ENCODE peak calls at places on chromosome 16, in six cellular contexts. A, I, R, V, L and Z are unnamed samples.

GRCh38 chr16:75908718-75909117 is 182.4 kb upstream of the CPHXL start:
- DNase-seq in L (no peak), V (no peak), R (no peak), A (no peak), I (no peak), Z (no peak)

GRCh38 chr16:72264776-72265175 is 92.8 kb upstream of the PMFBP1 start:
- DNase-seq in R (no peak), V (no peak), A (no peak), I (no peak), L (no peak), Z (no peak)

GRCh38 chr16:73010150-73010676 is 37.7 kb downstream of the ZFHX3 start:
- DNase-seq in L (no peak), V (no peak), I (no peak), R (no peak), A (no peak), Z (no peak)

GRCh38 chr16:15415411-15416070 is 18.8 kb upstream of the BMERB1 start:
- DNase-seq in V (peak; percentile 81), R (no peak), I (no peak), A (peak; percentile 61), L (no peak), Z (no peak)

GRCh38 chr16:10405386-10405939 is 19.6 kb downstream of the ATF7IP2 start:
- DNase-seq in I (no peak), V (no peak), L (no peak), R (no peak), A (peak; percentile 88), Z (no peak)

GRCh38 chr16:72889616-72890235 is 158.2 kb downstream of the ZFHX3 start:
- DNase-seq in V (no peak), A (no peak), I (no peak), L (no peak), R (no peak), Z (no peak)

GRCh38 chr16:27281285-27281684 is 12.7 kb upstream of the NSMCE1 start:
- DNase-seq in I (no peak), L (no peak), R (no peak), V (no peak), A (no peak), Z (no peak)

GRCh38 chr16:17104654-17105053 is 366.1 kb downstream of the XYLT1 start:
- DNase-seq in V (no peak), R (no peak), A (no peak), I (no peak), L (no peak), Z (no peak)

GRCh38 chr16:88628512-88628974 is 9.8 kb upstream of the IL17C start:
- DNase-seq in L (no peak), A (no peak), V (no peak), I (no peak), R (no peak), Z (no peak)

GRCh38 chr16:65038125-65038524 is 83.7 kb downstream of the CDH11 start:
- DNase-seq in V (no peak), A (no peak), I (no peak), L (no peak), R (no peak), Z (no peak)

GRCh38 chr16:74896389-74897370 is 88.2 kb downstream of the WDR59 start:
- DNase-seq in L (no peak), A (peak; percentile 63), V (peak; percentile 64), R (no peak), I (no peak), Z (peak; percentile 76)

GRCh38 chr16:87803385-87803784 is 37.6 kb upstream of the KLHDC4 start:
- DNase-seq in L (no peak), V (no peak), A (no peak), R (no peak), I (no peak), Z (no peak)

GRCh38 chr16:72635104-72635503 is 412.8 kb downstream of the ZFHX3 start:
- DNase-seq in R (no peak), L (no peak), A (no peak), I (no peak), V (no peak), Z (no peak)

GRCh38 chr16:5502467-5502869 is 404.9 kb upstream of the EEF2KMT start:
- DNase-seq in R (no peak), A (no peak), V (no peak), I (no peak), L (no peak), Z (no peak)

GRCh38 chr16:26247063-26247462 is 555.3 kb downstream of the HS3ST4 start:
- DNase-seq in L (no peak), A (no peak), V (no peak), R (no peak), I (no peak), Z (no peak)

GRCh38 chr16:89185062-89185751 is 13.7 kb downstream of the CDH15 start:
- DNase-seq in R (no peak), I (no peak), V (no peak), L (peak; percentile 77), A (no peak), Z (no peak)

GRCh38 chr16:48447428-48447827 is 62.2 kb upstream of the SIAH1 start:
- DNase-seq in R (no peak), A (no peak), L (no peak), I (no peak), V (no peak), Z (no peak)

GRCh38 chr16:87554754-87555427 is 47.4 kb upstream of the JPH3 start:
- DNase-seq in A (no peak), L (no peak), I (no peak), R (no peak), V (no peak), Z (no peak)

GRCh38 chr16:50530277-50531236 is 17.6 kb upstream of the NKD1 start:
- DNase-seq in I (no peak), A (no peak), V (peak; percentile 82), R (no peak), L (peak; percentile 84), Z (peak; percentile 81)

GRCh38 chr16:265002-265529 is 10.7 kb downstream of the RGS11 start:
- DNase-seq in A (no peak), L (peak; percentile 64), I (no peak), V (no peak), R (no peak), Z (no peak)

DNA sequence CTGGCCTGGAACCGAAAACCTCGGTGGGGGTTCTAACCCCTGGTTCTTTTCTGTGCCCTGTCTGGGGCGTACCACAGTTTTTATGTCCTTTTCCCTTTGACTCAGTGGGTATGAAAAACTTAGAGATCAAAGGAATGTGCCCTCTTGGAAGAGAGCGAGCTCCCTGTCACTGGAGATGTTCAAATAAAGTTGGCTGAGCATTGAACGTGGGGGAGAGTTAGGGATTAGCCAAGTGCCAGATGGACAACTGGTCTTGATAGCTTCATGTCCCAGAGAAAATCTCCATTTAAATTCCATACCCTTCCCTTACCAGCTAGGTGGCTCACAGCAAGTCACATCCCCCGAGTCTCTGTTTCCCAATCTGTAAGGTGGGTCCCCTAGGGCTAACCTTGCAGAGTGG is 9.5 kb downstream of the ADGRG1 start:
- DNase-seq in L (no peak), I (no peak), A (no peak), V (no peak), R (no peak), Z (no peak)
- H3K27ac ChIP-seq in L (peak overlapping the region; percentile 67), I (no peak overlapping the region), A (no peak overlapping the region), V (no peak overlapping the region), R (peak overlapping the region; percentile 75), Z (no peak overlapping the region)

GRCh38 chr16:1964046-1964505 is 550 bp downstream of the RPS2 start:
- DNase-seq in I (peak; percentile 60), L (peak; percentile 76), A (peak; percentile 15), V (no peak), R (no peak), Z (no peak)
- TF ChIP-seq CTCF in I (no peak), L (no peak), A (no peak), V (peak; percentile 34), R (no peak), Z (no peak)

DNA sequence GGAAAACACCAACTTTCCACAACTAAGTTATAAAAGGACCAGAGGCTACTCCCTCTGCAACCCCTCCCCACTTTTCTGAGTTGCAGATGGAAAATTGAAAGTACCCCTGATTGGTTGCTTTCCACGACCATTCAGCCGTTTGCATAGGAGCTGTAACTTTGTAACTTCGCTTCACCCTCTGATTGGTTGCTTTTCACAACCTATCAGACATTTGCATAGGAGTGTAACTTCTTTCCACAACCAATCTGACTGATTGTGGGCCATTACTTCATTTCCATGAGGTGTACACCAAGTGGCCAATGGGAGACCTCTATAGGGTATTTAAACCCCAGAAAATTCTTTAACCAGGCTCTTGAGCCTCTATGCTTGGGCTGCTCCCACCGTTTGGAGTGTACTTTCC is 644.1 kb downstream of the WWOX start:
- DNase-seq in R (no peak), V (no peak), I (no peak), A (no peak), L (no peak), Z (no peak)
- H3K27ac ChIP-seq in R (peak overlapping the region; percentile 63), V (no peak overlapping the region), I (no peak overlapping the region), A (no peak overlapping the region), L (no peak overlapping the region), Z (no peak overlapping the region)

DNA sequence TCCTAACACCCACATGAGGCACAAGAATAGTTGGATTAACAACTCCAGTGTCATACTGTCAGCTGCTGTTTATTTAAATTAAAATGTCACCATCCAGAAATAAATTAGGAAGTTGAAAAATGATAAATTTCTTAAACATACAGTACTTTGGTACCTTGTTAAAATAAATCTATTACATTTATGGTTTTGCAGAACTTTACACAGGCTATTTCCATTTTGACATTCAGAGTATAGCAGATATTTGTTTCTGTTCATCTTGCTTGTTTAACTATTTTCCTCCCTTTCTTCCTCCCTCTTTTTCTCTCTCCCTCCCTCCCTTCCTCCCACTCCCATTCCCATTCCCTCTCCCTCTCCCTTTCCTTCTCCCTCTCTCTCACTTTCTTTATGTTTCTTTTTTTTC is 310.1 kb downstream of the CDH8 start:
- DNase-seq in R (no peak), V (no peak), A (no peak), I (no peak), L (no peak), Z (no peak)
- TF ChIP-seq CTCF in R (no peak), V (no peak), A (no peak), I (no peak), L (no peak), Z (no peak)